ENCODE peak calls at places on chromosomes 11 and 22, in nine cellular contexts. Z is kidney glomerular epithelial cell; I is stimulated activated CD4-positive, alpha-beta T cell treated with anti-CD3 and anti-CD28 coated beads, Interleukin-2, amount 100 ng/mL, for 4 hours; G is SK-N-SH; F is NCI-H526 treated with DMSO at 0.1 percent for 48 hours; Q is HS-5; S is RPMI7951; Y is ovary; P is GOT3. H is an unnamed sample.

GRCh38 chr11:65827774-65828156 is 6.0 kb upstream of the SNX32 start:
- DNase-seq in F (no peak), P (no peak), Q (no peak), G (no peak), S (no peak), I (no peak), Y (no peak), Z (no peak), H (no peak)

GRCh38 chr22:24355574-24355973 is 71.8 kb upstream of the ADORA2A start:
- DNase-seq in S (no peak), Q (no peak), Z (no peak), G (no peak), P (no peak), Y (no peak), F (no peak), I (no peak), H (no peak)

GRCh38 chr22:45036154-45036553 is 26.3 kb upstream of the PHF21B start:
- DNase-seq in P (no peak), S (peak), Q (no peak), Z (no peak), Y (peak), I (no peak), F (no peak), G (no peak), H (no peak)

GRCh38 chr11:43467958-43468357 is 109.2 kb downstream of the TTC17 start:
- DNase-seq in Y (no peak), G (no peak), Q (no peak), F (no peak), Z (no peak), P (no peak), I (no peak), S (no peak), H (no peak)

GRCh38 chr11:27040302-27041115 is at the start of gene BBOX1:
- DNase-seq in Q (no peak), P (no peak), S (peak), G (peak), F (no peak), I (no peak), Z (no peak), Y (no peak), H (no peak)

GRCh38 chr11:66267379-66268209 is 845 bp upstream of the RAB1B start:
- DNase-seq in Z (peak), S (peak), P (peak), G (peak), I (peak), F (peak), Y (peak), Q (no peak), H (peak)

GRCh38 chr22:37304595-37305343 is 22.5 kb downstream of the CYTH4 start:
- DNase-seq in F (no peak), S (peak), G (no peak), I (no peak), Q (no peak), Y (no peak), Z (peak), P (no peak), H (no peak)

GRCh38 chr11:104895619-104896018 is 2.6 kb downstream of the CASP12 start:
- DNase-seq in P (no peak), F (no peak), I (no peak), Q (no peak), Z (no peak), Y (no peak), G (no peak), S (no peak), H (no peak)

GRCh38 chr11:64341429-64341828 is 1.4 kb downstream of the CCDC88B start:
- DNase-seq in I (no peak), Y (no peak), Z (no peak), F (no peak), Q (no peak), S (no peak), P (no peak), G (no peak), H (no peak)

GRCh38 chr11:125517116-125517804 is 21.2 kb upstream of the FEZ1 start:
- DNase-seq in P (no peak), Q (no peak), G (peak), Z (no peak), S (peak), Y (peak), F (no peak), I (no peak), H (no peak)

GRCh38 chr11:1327064-1327460 is 17.6 kb upstream of the TOLLIP start:
- DNase-seq in S (peak), Q (no peak), Z (no peak), G (no peak), P (no peak), F (no peak), I (no peak), Y (peak), H (no peak)

H was measured in activated T-helper 1 cell treated with Interleukin-2 at 50 U/mL for 16 hours.